ENCODE peak calls at places on chromosomes 3 and 15, in ten cellular contexts. T is adrenal gland; Z is hepatocyte; V is CD4-positive, CD25-positive, alpha-beta regulatory T cell; I is uterus; K is CD8-positive, alpha-beta memory T cell; R is naive thymus-derived CD4-positive, alpha-beta T cell; D is astrocyte of the spinal cord; S is psoas muscle; L is neural progenitor cell. J is an unnamed sample.

GRCh38 chr3:74149466-74149865 is 465.0 kb downstream of the CNTN3 start:
- DNase-seq in R (no peak), V (no peak), Z (no peak), S (no peak), D (no peak), L (no peak), I (no peak), K (no peak), T (no peak), J (no peak)

GRCh38 chr3:98657429-98657828 is 64.0 kb upstream of the CPOX start:
- DNase-seq in T (no peak), I (no peak), D (no peak), S (no peak), L (peak; percentile 62), V (peak; percentile 64), Z (peak; percentile 65), K (no peak), R (peak; percentile 42), J (peak; percentile 42)

GRCh38 chr3:189137416-189137815 is 34.4 kb upstream of the TPRG1 start:
- DNase-seq in T (no peak), L (peak; percentile 51), I (no peak), D (peak; percentile 25), K (no peak), Z (no peak), V (no peak), S (no peak), R (no peak), J (no peak)

GRCh38 chr15:98853593-98854420 is 153.8 kb downstream of the PGPEP1L start:
- DNase-seq in S (no peak), R (no peak), D (peak; percentile 43), V (no peak), K (no peak), T (no peak), L (peak; percentile 47), Z (peak; percentile 22), I (peak; percentile 43), J (no peak)

GRCh38 chr15:69593488-69593887 is 140.9 kb downstream of the RPLP1 start:
- DNase-seq in R (no peak), I (no peak), T (no peak), S (no peak), K (no peak), Z (no peak), V (no peak), L (no peak), D (no peak), J (no peak)

GRCh38 chr15:66014639-66015182 is 145.4 kb downstream of the RAB11A start:
- DNase-seq in L (no peak), V (no peak), I (no peak), K (no peak), S (no peak), Z (no peak), T (no peak), R (no peak), D (no peak), J (no peak)

GRCh38 chr3:98522538-98523281 is at the start of gene CLDND1:
- DNase-seq in T (peak; percentile 98), D (peak; percentile 99), R (peak; percentile 90), Z (peak; percentile 98), S (peak; percentile 98), I (peak; percentile 97), V (peak; percentile 98), L (peak; percentile 98), K (peak; percentile 92), J (peak; percentile 95)

GRCh38 chr15:42091753-42092665 is 2.4 kb downstream of the PLA2G4D start:
- DNase-seq in L (peak; percentile 37), I (no peak), K (no peak), D (no peak), T (no peak), R (no peak), Z (no peak), V (peak; percentile 13), S (no peak), J (no peak)

GRCh38 chr15:94584833-94585244 is 353.5 kb downstream of the MCTP2 start:
- DNase-seq in R (peak; percentile 39), I (peak; percentile 18), D (peak; percentile 48), S (no peak), T (peak; percentile 20), V (peak; percentile 66), Z (no peak), L (no peak), K (peak; percentile 8), J (no peak)

GRCh38 chr3:71323558-71323957 is 260.0 kb downstream of the FOXP1 start:
- DNase-seq in D (no peak), Z (no peak), S (no peak), V (no peak), R (no peak), K (no peak), T (no peak), I (no peak), L (no peak), J (no peak)

GRCh38 chr15:66746231-66746605 is 44.2 kb downstream of the SMAD6 start:
- DNase-seq in T (no peak), D (no peak), L (no peak), I (no peak), R (no peak), K (no peak), Z (no peak), S (no peak), V (no peak), J (no peak)

GRCh38 chr3:155079795-155080546 is at the start of gene MME:
- DNase-seq in V (no peak), Z (peak; percentile 74), L (peak; percentile 81), D (peak; percentile 63), T (no peak), R (no peak), I (no peak), K (no peak), S (peak; percentile 58), J (peak; percentile 32)

GRCh38 chr15:43218908-43219706 is 1.7 kb downstream of the EPB42 start:
- DNase-seq in Z (peak; percentile 47), V (peak; percentile 12), R (no peak), I (no peak), S (no peak), K (no peak), T (no peak), D (peak; percentile 13), L (peak; percentile 86), J (peak; percentile 29)

GRCh38 chr3:30548605-30549004 is 57.8 kb upstream of the TGFBR2 start:
- DNase-seq in T (no peak), R (no peak), Z (no peak), V (peak; percentile 32), S (no peak), K (peak; percentile 1), D (no peak), L (no peak), I (no peak), J (peak; percentile 28)

GRCh38 chr3:126351086-126351770 is 6.0 kb downstream of the KLF15 start:
- DNase-seq in V (no peak), K (no peak), D (no peak), T (no peak), R (no peak), S (peak; percentile 14), Z (no peak), I (peak; percentile 9), L (no peak), J (no peak)

DNA sequence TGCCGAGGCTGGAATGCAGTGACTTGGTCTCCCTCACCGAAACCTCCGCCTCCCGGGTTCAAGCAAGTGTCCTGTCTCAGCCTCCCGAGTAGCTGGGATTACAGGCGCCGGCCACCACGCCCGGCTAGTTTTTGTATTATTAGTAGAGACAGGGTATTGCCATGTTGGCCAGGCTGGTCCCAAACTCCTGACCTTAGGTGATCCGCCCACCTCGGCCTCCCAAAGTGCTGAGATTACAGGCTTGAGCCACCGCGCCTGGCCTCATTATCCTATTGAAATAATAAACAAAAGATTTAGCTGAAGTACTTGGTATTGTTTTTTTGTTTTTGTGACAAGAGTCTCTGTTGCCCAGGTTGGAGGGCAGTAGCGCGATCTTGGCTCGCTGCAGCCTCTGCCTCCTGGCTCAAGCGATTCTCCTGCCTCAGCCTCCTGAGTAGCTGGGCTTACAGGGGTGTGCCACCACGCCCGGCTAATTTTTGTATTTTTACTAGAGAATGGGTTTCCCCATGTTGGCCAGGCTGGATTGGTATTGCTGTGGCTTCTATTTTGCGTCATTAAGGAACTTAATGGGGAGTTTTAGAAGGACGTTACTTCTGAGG is 1.5 kb downstream of the RPL35A start:
- DNase-seq in Z (no peak), V (no peak), R (no peak), K (no peak), D (no peak), T (no peak), L (no peak), S (no peak), I (no peak), J (no peak)
- H3K4me3 ChIP-seq in Z (peak overlapping the region; percentile 91), V (peak overlapping the region; percentile 100), R (peak overlapping the region; percentile 97), K (peak overlapping the region; percentile 100), D (peak overlapping the region; percentile 93), T (peak overlapping the region; percentile 46), L (peak overlapping the region; percentile 89), S (peak overlapping the region; percentile 77), I (no peak overlapping the region), J (peak overlapping the region; percentile 60)

GRCh38 chr15:95639208-95639607 is 691.3 kb upstream of the NR2F2 start:
- DNase-seq in T (no peak), S (no peak), D (no peak), R (no peak), Z (no peak), K (no peak), L (no peak), V (no peak), I (no peak), J (no peak)

GRCh38 chr15:95636107-95636506 is 694.4 kb upstream of the NR2F2 start:
- DNase-seq in T (no peak), S (no peak), Z (no peak), K (no peak), I (no peak), D (no peak), L (no peak), V (no peak), R (no peak), J (no peak)

GRCh38 chr15:95630683-95631082 is 699.8 kb upstream of the NR2F2 start:
- DNase-seq in V (no peak), R (no peak), K (no peak), S (no peak), D (no peak), Z (no peak), L (no peak), I (no peak), T (no peak), J (no peak)

GRCh38 chr15:95635666-95636065 is 694.8 kb upstream of the NR2F2 start:
- DNase-seq in Z (no peak), V (no peak), S (no peak), K (no peak), I (no peak), R (no peak), D (no peak), T (no peak), L (no peak), J (no peak)
- H3K4me3 ChIP-seq in Z (no peak overlapping the region), V (no peak overlapping the region), S (no peak overlapping the region), K (no peak overlapping the region), I (no peak overlapping the region), R (no peak overlapping the region), D (no peak overlapping the region), T (no peak overlapping the region), L (no peak overlapping the region), J (no peak overlapping the region)

GRCh38 chr3:38650248-38650940 is 907 bp upstream of the SCN5A start:
- DNase-seq in V (peak; percentile 16), Z (no peak), T (no peak), S (no peak), R (peak; percentile 31), K (no peak), L (no peak), I (no peak), D (no peak), J (no peak)
- H3K4me3 ChIP-seq in V (no peak overlapping the region), Z (no peak overlapping the region), T (no peak overlapping the region), S (peak overlapping the region; percentile 66), R (peak overlapping the region; percentile 56), K (peak overlapping the region; percentile 46), L (peak overlapping the region; percentile 86), I (no peak overlapping the region), D (no peak overlapping the region), J (no peak overlapping the region)

GRCh38 chr3:10982782-10983181 is 9.8 kb upstream of the SLC6A1 start:
- DNase-seq in I (no peak), T (no peak), L (no peak), S (no peak), R (no peak), V (no peak), K (no peak), Z (peak; percentile 10), D (no peak), J (no peak)
- H3K4me3 ChIP-seq in I (no peak overlapping the region), T (no peak overlapping the region), L (no peak overlapping the region), S (peak overlapping the region; percentile 4), R (no peak overlapping the region), V (no peak overlapping the region), K (no peak overlapping the region), Z (no peak overlapping the region), D (no peak overlapping the region), J (no peak overlapping the region)

J was measured in Caco-2.